ENCODE peak calls at places on chromosomes 1 and 21, in seven cellular contexts. One of them, this sample, is unnamed.

GRCh38 chr1:176174108-176174507 is 33.0 kb downstream of the COP1 start:
- DNase-seq in HEK293T: no peak
- DNase-seq in HepG2: no peak
- DNase-seq in WTC11: no peak
- DNase-seq in HCT116: no peak
- DNase-seq in K562: no peak
- DNase-seq in H1: no peak
- DNase-seq in this sample: no peak

GRCh38 chr1:32242341-32242851 is 4.6 kb upstream of the FAM167B start:
- DNase-seq in HEK293T: no peak
- DNase-seq in HepG2: no peak
- DNase-seq in WTC11: peak; percentile 23
- DNase-seq in HCT116: no peak
- DNase-seq in K562: no peak
- DNase-seq in H1: no peak
- DNase-seq in this sample: no peak

GRCh38 chr1:212500351-212500750 is 67.6 kb downstream of the NENF start:
- DNase-seq in HEK293T: no peak
- DNase-seq in HepG2: no peak
- DNase-seq in WTC11: no peak
- DNase-seq in HCT116: no peak
- DNase-seq in K562: no peak
- DNase-seq in H1: no peak
- DNase-seq in this sample: no peak

GRCh38 chr1:3168678-3169077 is 99.7 kb downstream of the PRDM16 start:
- DNase-seq in HEK293T: no peak
- DNase-seq in HepG2: no peak
- DNase-seq in WTC11: no peak
- DNase-seq in HCT116: no peak
- DNase-seq in K562: no peak
- DNase-seq in H1: no peak
- DNase-seq in this sample: no peak

GRCh38 chr1:9040659-9041030 is 14.4 kb upstream of the SLC2A7 start:
- DNase-seq in HEK293T: no peak
- DNase-seq in HepG2: no peak
- DNase-seq in WTC11: no peak
- DNase-seq in HCT116: no peak
- DNase-seq in K562: no peak
- DNase-seq in H1: no peak
- DNase-seq in this sample: no peak

GRCh38 chr1:58783090-58783992 is 506 bp downstream of the JUN start:
- DNase-seq in HEK293T: peak; percentile 22
- DNase-seq in HepG2: no peak
- DNase-seq in WTC11: peak; percentile 64
- DNase-seq in HCT116: no peak
- DNase-seq in K562: peak; percentile 22
- DNase-seq in H1: no peak
- DNase-seq in this sample: no peak

GRCh38 chr1:110196917-110197782 is 13.0 kb upstream of the KCNC4 start:
- DNase-seq in HEK293T: peak; percentile 93
- DNase-seq in HepG2: peak; percentile 42
- DNase-seq in WTC11: peak; percentile 42
- DNase-seq in HCT116: peak; percentile 38
- DNase-seq in K562: peak; percentile 89
- DNase-seq in H1: no peak
- DNase-seq in this sample: no peak

GRCh38 chr1:111553199-111553598 is 49.8 kb upstream of the ADORA3 start:
- DNase-seq in HEK293T: no peak
- DNase-seq in HepG2: no peak
- DNase-seq in WTC11: no peak
- DNase-seq in HCT116: no peak
- DNase-seq in K562: no peak
- DNase-seq in H1: no peak
- DNase-seq in this sample: no peak

GRCh38 chr1:246959944-246960693 is 28.4 kb upstream of the AHCTF1 start:
- DNase-seq in HEK293T: no peak
- DNase-seq in HepG2: no peak
- DNase-seq in WTC11: no peak
- DNase-seq in HCT116: no peak
- DNase-seq in K562: peak; percentile 20
- DNase-seq in H1: no peak
- DNase-seq in this sample: peak; percentile 28

GRCh38 chr1:64486193-64486592 is 16.3 kb downstream of the CACHD1 start:
- DNase-seq in HEK293T: no peak
- DNase-seq in HepG2: no peak
- DNase-seq in WTC11: no peak
- DNase-seq in HCT116: no peak
- DNase-seq in K562: no peak
- DNase-seq in H1: no peak
- DNase-seq in this sample: no peak

GRCh38 chr21:45341779-45342178 is 54.1 kb upstream of the POFUT2 start:
- DNase-seq in HEK293T: no peak
- DNase-seq in HepG2: no peak
- DNase-seq in WTC11: no peak
- DNase-seq in HCT116: no peak
- DNase-seq in K562: no peak
- DNase-seq in H1: no peak
- DNase-seq in this sample: no peak

GRCh38 chr1:165364432-165365133 is 8.1 kb upstream of the LMX1A start:
- DNase-seq in HEK293T: no peak
- DNase-seq in HepG2: no peak
- DNase-seq in WTC11: no peak
- DNase-seq in HCT116: peak; percentile 45
- DNase-seq in K562: no peak
- DNase-seq in H1: no peak
- DNase-seq in this sample: no peak

GRCh38 chr1:203128691-203129500 is 1.4 kb downstream of the ADORA1 start:
- DNase-seq in HEK293T: no peak
- DNase-seq in HepG2: no peak
- DNase-seq in WTC11: no peak
- DNase-seq in HCT116: no peak
- DNase-seq in K562: no peak
- DNase-seq in H1: no peak
- DNase-seq in this sample: no peak

GRCh38 chr21:36854391-36854790 is 112.1 kb downstream of the HLCS start:
- DNase-seq in HEK293T: peak; percentile 77
- DNase-seq in HepG2: peak; percentile 52
- DNase-seq in WTC11: peak; percentile 69
- DNase-seq in HCT116: no peak
- DNase-seq in K562: peak; percentile 72
- DNase-seq in H1: peak; percentile 29
- DNase-seq in this sample: no peak

GRCh38 chr1:245856944-245857531 is 650.0 kb downstream of the SMYD3 start:
- DNase-seq in HEK293T: no peak
- DNase-seq in HepG2: peak; percentile 82
- DNase-seq in WTC11: no peak
- DNase-seq in HCT116: no peak
- DNase-seq in K562: no peak
- DNase-seq in H1: no peak
- DNase-seq in this sample: no peak

GRCh38 chr1:182211364-182211763 is 149.9 kb upstream of the ZNF648 start:
- DNase-seq in HEK293T: no peak
- DNase-seq in HepG2: no peak
- DNase-seq in WTC11: no peak
- DNase-seq in HCT116: no peak
- DNase-seq in K562: no peak
- DNase-seq in H1: no peak
- DNase-seq in this sample: no peak

GRCh38 chr1:24621121-24621520 is 22.0 kb upstream of the SRRM1 start:
- DNase-seq in HEK293T: no peak
- DNase-seq in HepG2: no peak
- DNase-seq in WTC11: no peak
- DNase-seq in HCT116: no peak
- DNase-seq in K562: no peak
- DNase-seq in H1: no peak
- DNase-seq in this sample: no peak

DNA sequence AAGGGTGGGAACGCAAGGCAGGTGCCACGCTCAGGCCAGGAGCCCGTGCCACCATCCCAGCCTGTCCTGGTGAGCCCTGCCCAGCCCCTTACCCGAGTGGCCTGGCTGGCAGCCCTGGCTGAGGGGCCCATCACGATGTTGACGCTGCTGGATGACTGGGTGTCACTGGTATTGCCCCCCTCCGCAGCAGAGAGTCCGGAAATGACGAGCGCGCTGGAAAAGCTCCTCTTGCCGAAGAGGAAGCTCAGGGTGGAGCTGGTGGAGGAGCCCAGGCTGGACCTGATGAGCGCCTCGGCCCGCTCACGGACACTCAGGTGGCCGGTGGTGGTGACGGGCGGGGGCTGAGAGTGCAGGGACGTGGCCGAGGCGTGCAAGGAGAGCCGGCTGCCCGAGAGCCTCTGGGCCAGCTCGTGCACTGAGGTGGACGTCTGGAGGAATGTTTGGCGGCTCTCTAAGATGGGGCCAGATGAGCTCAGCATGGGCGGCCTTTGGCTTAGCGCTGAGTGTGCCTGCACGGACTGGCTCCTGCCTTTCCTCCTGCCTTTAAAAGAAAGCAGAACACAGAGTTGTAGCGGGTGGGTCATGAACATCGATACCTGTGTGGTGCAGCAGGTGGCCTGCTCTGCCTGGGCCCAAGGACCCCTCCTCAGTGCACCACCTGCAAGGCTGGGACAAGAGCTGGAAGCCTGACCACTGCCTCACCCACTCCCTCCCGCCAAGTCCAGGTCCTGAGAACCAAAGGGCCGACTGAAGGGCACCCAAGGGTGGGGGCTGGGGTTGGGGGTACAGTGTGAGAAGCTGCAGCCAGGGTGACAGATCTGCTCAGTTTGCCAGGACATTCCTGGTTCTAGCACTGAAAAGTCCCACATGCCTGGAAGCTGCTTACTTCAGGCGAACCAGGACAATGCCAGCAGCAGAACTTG is 35.9 kb downstream of the NTPCR start:
- DNase-seq in HEK293T: no peak
- DNase-seq in HepG2: no peak
- DNase-seq in WTC11: no peak
- DNase-seq in HCT116: no peak
- DNase-seq in K562: no peak
- DNase-seq in H1: no peak
- DNase-seq in this sample: no peak
- TF ChIP-seq SP1 in HEK293T: no peak
- TF ChIP-seq SP1 in HepG2: no peak
- TF ChIP-seq SP1 in WTC11: no peak
- TF ChIP-seq SP1 in HCT116: no peak
- TF ChIP-seq SP1 in K562: no peak
- TF ChIP-seq SP1 in H1: no peak
- TF ChIP-seq SP1 in this sample: no peak

GRCh38 chr1:173249349-173249748 is 42.2 kb upstream of the TNFSF4 start:
- DNase-seq in HEK293T: no peak
- DNase-seq in HepG2: no peak
- DNase-seq in WTC11: no peak
- DNase-seq in HCT116: no peak
- DNase-seq in K562: no peak
- DNase-seq in H1: no peak
- DNase-seq in this sample: no peak

GRCh38 chr1:173253046-173253445 is 45.9 kb upstream of the TNFSF4 start:
- DNase-seq in HEK293T: no peak
- DNase-seq in HepG2: no peak
- DNase-seq in WTC11: no peak
- DNase-seq in HCT116: no peak
- DNase-seq in K562: no peak
- DNase-seq in H1: no peak
- DNase-seq in this sample: no peak

GRCh38 chr1:173258484-173259264 is 51.5 kb upstream of the TNFSF4 start:
- DNase-seq in HEK293T: no peak
- DNase-seq in HepG2: no peak
- DNase-seq in WTC11: peak; percentile 10
- DNase-seq in HCT116: no peak
- DNase-seq in K562: no peak
- DNase-seq in H1: no peak
- DNase-seq in this sample: no peak

GRCh38 chr1:173257805-173258204 is 50.7 kb upstream of the TNFSF4 start:
- DNase-seq in HEK293T: no peak
- DNase-seq in HepG2: no peak
- DNase-seq in WTC11: no peak
- DNase-seq in HCT116: no peak
- DNase-seq in K562: no peak
- DNase-seq in H1: no peak
- DNase-seq in this sample: no peak

DNA sequence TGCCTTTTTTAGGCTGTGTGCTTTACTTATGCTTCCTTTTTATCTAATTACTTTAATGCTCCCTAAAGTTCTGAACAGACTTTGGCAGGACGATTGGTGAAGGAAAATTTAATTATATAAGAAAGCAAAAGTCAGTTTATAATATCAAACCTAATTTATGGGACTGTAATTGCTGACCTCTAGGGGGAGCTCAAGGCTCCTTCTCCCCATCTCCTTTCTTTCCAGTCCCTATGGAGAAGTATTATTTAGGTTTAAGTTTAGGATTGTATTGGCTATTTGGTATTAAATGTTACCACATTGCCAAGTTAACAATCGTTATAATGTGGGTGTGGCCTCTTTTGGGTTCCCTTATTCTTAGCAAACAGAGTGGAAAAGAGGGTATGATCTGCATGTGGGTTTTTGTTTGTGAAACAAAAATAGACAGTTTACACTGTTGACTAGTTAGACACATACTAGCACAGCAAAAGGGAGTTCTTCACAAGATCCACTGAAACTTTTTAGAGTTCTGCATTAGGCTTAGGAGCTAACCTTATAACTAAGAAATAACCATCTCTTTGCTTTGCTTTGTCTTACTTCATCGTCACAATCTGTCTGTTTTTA is 48.2 kb upstream of the TNFSF4 start:
- DNase-seq in HEK293T: peak; percentile 45
- DNase-seq in HepG2: peak; percentile 5
- DNase-seq in WTC11: peak; percentile 22
- DNase-seq in HCT116: peak; percentile 28
- DNase-seq in K562: peak; percentile 68
- DNase-seq in H1: no peak
- DNase-seq in this sample: peak; percentile 16
- TF ChIP-seq SP1 in HEK293T: no peak
- TF ChIP-seq SP1 in HepG2: no peak
- TF ChIP-seq SP1 in WTC11: no peak
- TF ChIP-seq SP1 in HCT116: no peak
- TF ChIP-seq SP1 in K562: no peak
- TF ChIP-seq SP1 in H1: no peak
- TF ChIP-seq SP1 in this sample: no peak

GRCh38 chr21:29125199-29125598 is 5.2 kb upstream of the MAP3K7CL start:
- DNase-seq in HEK293T: no peak
- DNase-seq in HepG2: no peak
- DNase-seq in WTC11: no peak
- DNase-seq in HCT116: no peak
- DNase-seq in K562: no peak
- DNase-seq in H1: no peak
- DNase-seq in this sample: peak; percentile 71
- TF ChIP-seq SP1 in HEK293T: no peak
- TF ChIP-seq SP1 in HepG2: no peak
- TF ChIP-seq SP1 in WTC11: no peak
- TF ChIP-seq SP1 in HCT116: no peak
- TF ChIP-seq SP1 in K562: no peak
- TF ChIP-seq SP1 in H1: no peak
- TF ChIP-seq SP1 in this sample: no peak

DNA sequence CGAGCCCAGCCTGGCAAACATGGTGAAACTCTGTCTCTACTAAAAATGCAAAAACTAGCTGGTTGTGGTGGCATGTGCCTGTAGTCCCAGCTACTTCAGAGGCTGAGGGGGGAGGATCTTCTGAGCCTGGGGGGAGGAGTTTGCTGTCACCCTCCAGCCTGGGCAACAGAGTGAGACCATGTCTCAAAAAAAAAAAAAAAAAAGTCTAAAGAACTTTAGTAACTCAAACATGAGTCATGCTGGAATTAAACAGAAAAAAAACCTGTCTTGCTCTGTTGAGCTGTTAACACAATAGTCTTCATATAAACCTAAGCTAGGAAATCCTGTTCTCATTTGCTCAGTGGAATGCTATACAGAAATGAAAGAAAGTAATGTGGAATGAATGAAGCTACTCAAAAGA is 16.7 kb upstream of the DISP1 start:
- DNase-seq in HEK293T: no peak
- DNase-seq in HepG2: peak; percentile 46
- DNase-seq in WTC11: no peak
- DNase-seq in HCT116: no peak
- DNase-seq in K562: no peak
- DNase-seq in H1: no peak
- DNase-seq in this sample: no peak
- TF ChIP-seq SP1 in HEK293T: no peak
- TF ChIP-seq SP1 in HepG2: no peak
- TF ChIP-seq SP1 in WTC11: no peak
- TF ChIP-seq SP1 in HCT116: no peak
- TF ChIP-seq SP1 in K562: no peak
- TF ChIP-seq SP1 in H1: no peak
- TF ChIP-seq SP1 in this sample: no peak